ENCODE peak calls at places on chromosomes 11 and 22, in ten cellular contexts. One of them, this sample, is unnamed. For H3K4me1 and H3K36me3, the result is how much of the 10 kb centered on the place peaks cover.

GRCh38 chr11:62147545-62147944 is 23.7 kb downstream of the INCENP start:
- DNase-seq in left ventricle myocardium inferior: no peak
- DNase-seq in neuronal stem cell: no peak
- DNase-seq in trophoblast cell: no peak
- DNase-seq in PC-3: no peak
- DNase-seq in left lung: no peak
- DNase-seq in uterus: no peak
- DNase-seq in DND-41: no peak
- DNase-seq in neural progenitor cell: peak
- DNase-seq in colonic mucosa: no peak
- DNase-seq in this sample: no peak

GRCh38 chr22:37157516-37158289 is 8.0 kb upstream of the IL2RB start:
- DNase-seq in neural progenitor cell: no peak
- DNase-seq in left ventricle myocardium inferior: no peak
- DNase-seq in colonic mucosa: no peak
- DNase-seq in uterus: no peak
- DNase-seq in PC-3: no peak
- DNase-seq in DND-41: no peak
- DNase-seq in left lung: no peak
- DNase-seq in neuronal stem cell: no peak
- DNase-seq in trophoblast cell: peak
- DNase-seq in this sample: no peak

GRCh38 chr11:8107642-8108041 is 26.6 kb downstream of the TUB start:
- DNase-seq in trophoblast cell: no peak
- DNase-seq in DND-41: no peak
- DNase-seq in colonic mucosa: no peak
- DNase-seq in neuronal stem cell: no peak
- DNase-seq in left ventricle myocardium inferior: no peak
- DNase-seq in PC-3: no peak
- DNase-seq in uterus: no peak
- DNase-seq in left lung: no peak
- DNase-seq in neural progenitor cell: no peak
- DNase-seq in this sample: no peak

GRCh38 chr11:128725630-128726461 is 32.0 kb downstream of the FLI1 start:
- DNase-seq in left ventricle myocardium inferior: no peak
- DNase-seq in uterus: no peak
- DNase-seq in left lung: no peak
- DNase-seq in neuronal stem cell: no peak
- DNase-seq in PC-3: no peak
- DNase-seq in trophoblast cell: no peak
- DNase-seq in DND-41: peak
- DNase-seq in neural progenitor cell: no peak
- DNase-seq in colonic mucosa: no peak
- DNase-seq in this sample: no peak

GRCh38 chr11:78256962-78257361 is 68.2 kb downstream of the USP35 start:
- DNase-seq in PC-3: no peak
- DNase-seq in colonic mucosa: peak
- DNase-seq in uterus: peak
- DNase-seq in DND-41: no peak
- DNase-seq in neuronal stem cell: no peak
- DNase-seq in left lung: peak
- DNase-seq in neural progenitor cell: no peak
- DNase-seq in trophoblast cell: no peak
- DNase-seq in left ventricle myocardium inferior: peak
- DNase-seq in this sample: no peak

GRCh38 chr22:46934746-46935491 is 172.5 kb downstream of the TBC1D22A start:
- DNase-seq in colonic mucosa: peak
- DNase-seq in uterus: no peak
- DNase-seq in PC-3: peak
- DNase-seq in neural progenitor cell: no peak
- DNase-seq in left lung: no peak
- DNase-seq in neuronal stem cell: no peak
- DNase-seq in trophoblast cell: peak
- DNase-seq in left ventricle myocardium inferior: no peak
- DNase-seq in DND-41: no peak
- DNase-seq in this sample: no peak

GRCh38 chr11:68724293-68724692 is 27.0 kb downstream of the TESMIN start:
- DNase-seq in uterus: no peak
- DNase-seq in DND-41: no peak
- DNase-seq in neuronal stem cell: no peak
- DNase-seq in neural progenitor cell: no peak
- DNase-seq in left ventricle myocardium inferior: no peak
- DNase-seq in left lung: no peak
- DNase-seq in colonic mucosa: no peak
- DNase-seq in trophoblast cell: no peak
- DNase-seq in PC-3: no peak
- DNase-seq in this sample: no peak

GRCh38 chr11:124763156-124763947 is 1.3 kb upstream of the ESAM start:
- DNase-seq in trophoblast cell: peak
- DNase-seq in neuronal stem cell: peak
- DNase-seq in neural progenitor cell: peak
- DNase-seq in left ventricle myocardium inferior: peak
- DNase-seq in uterus: peak
- DNase-seq in left lung: peak
- DNase-seq in PC-3: peak
- DNase-seq in colonic mucosa: peak
- DNase-seq in DND-41: peak
- DNase-seq in this sample: no peak

GRCh38 chr11:2913776-2914474 is 15.3 kb downstream of the PHLDA2 start:
- DNase-seq in uterus: no peak
- DNase-seq in colonic mucosa: no peak
- DNase-seq in DND-41: no peak
- DNase-seq in left lung: no peak
- DNase-seq in left ventricle myocardium inferior: no peak
- DNase-seq in PC-3: no peak
- DNase-seq in neural progenitor cell: no peak
- DNase-seq in neuronal stem cell: no peak
- DNase-seq in trophoblast cell: no peak
- DNase-seq in this sample: no peak

GRCh38 chr11:111399187-111400031 is 20.3 kb upstream of the POU2AF1 start:
- DNase-seq in neuronal stem cell: no peak
- DNase-seq in colonic mucosa: no peak
- DNase-seq in left ventricle myocardium inferior: no peak
- DNase-seq in neural progenitor cell: no peak
- DNase-seq in PC-3: no peak
- DNase-seq in left lung: no peak
- DNase-seq in uterus: no peak
- DNase-seq in DND-41: no peak
- DNase-seq in trophoblast cell: no peak
- DNase-seq in this sample: no peak

GRCh38 chr11:36596880-36597279 is 1.2 kb downstream of the RAG2 start:
- DNase-seq in left lung: no peak
- DNase-seq in neural progenitor cell: no peak
- DNase-seq in left ventricle myocardium inferior: no peak
- DNase-seq in trophoblast cell: no peak
- DNase-seq in DND-41: no peak
- DNase-seq in PC-3: no peak
- DNase-seq in neuronal stem cell: no peak
- DNase-seq in colonic mucosa: no peak
- DNase-seq in uterus: no peak
- DNase-seq in this sample: no peak

GRCh38 chr11:68525930-68526329 is 65.4 kb downstream of the PPP6R3 start:
- DNase-seq in trophoblast cell: peak
- DNase-seq in left lung: no peak
- DNase-seq in neural progenitor cell: no peak
- DNase-seq in DND-41: no peak
- DNase-seq in left ventricle myocardium inferior: no peak
- DNase-seq in neuronal stem cell: no peak
- DNase-seq in PC-3: peak
- DNase-seq in uterus: no peak
- DNase-seq in colonic mucosa: no peak
- DNase-seq in this sample: no peak

GRCh38 chr11:129814244-129814992 is 1.2 kb upstream of the TMEM45B start:
- DNase-seq in neuronal stem cell: no peak
- DNase-seq in uterus: no peak
- DNase-seq in trophoblast cell: no peak
- DNase-seq in left lung: no peak
- DNase-seq in colonic mucosa: no peak
- DNase-seq in neural progenitor cell: peak
- DNase-seq in left ventricle myocardium inferior: no peak
- DNase-seq in DND-41: peak
- DNase-seq in PC-3: no peak
- DNase-seq in this sample: no peak

GRCh38 chr11:131186629-131187075 is 183.8 kb upstream of the NTM start:
- DNase-seq in colonic mucosa: no peak
- DNase-seq in uterus: no peak
- DNase-seq in left ventricle myocardium inferior: no peak
- DNase-seq in neural progenitor cell: peak
- DNase-seq in left lung: no peak
- DNase-seq in trophoblast cell: no peak
- DNase-seq in DND-41: no peak
- DNase-seq in PC-3: no peak
- DNase-seq in neuronal stem cell: no peak
- DNase-seq in this sample: no peak

GRCh38 chr11:36349345-36350136 is 53.5 kb downstream of the PRR5L start:
- DNase-seq in left lung: no peak
- DNase-seq in DND-41: no peak
- DNase-seq in colonic mucosa: peak
- DNase-seq in PC-3: no peak
- DNase-seq in uterus: no peak
- DNase-seq in neural progenitor cell: peak
- DNase-seq in left ventricle myocardium inferior: no peak
- DNase-seq in trophoblast cell: no peak
- DNase-seq in neuronal stem cell: no peak
- DNase-seq in this sample: no peak

GRCh38 chr11:64713031-64713780 is 9.8 kb downstream of the NRXN2 start:
- DNase-seq in DND-41: no peak
- DNase-seq in colonic mucosa: no peak
- DNase-seq in uterus: peak
- DNase-seq in left ventricle myocardium inferior: peak
- DNase-seq in trophoblast cell: peak
- DNase-seq in neural progenitor cell: peak
- DNase-seq in PC-3: no peak
- DNase-seq in neuronal stem cell: no peak
- DNase-seq in left lung: no peak
- DNase-seq in this sample: no peak

GRCh38 chr11:32421992-32422391 is 13.3 kb downstream of the WT1 start:
- DNase-seq in neuronal stem cell: no peak
- DNase-seq in uterus: no peak
- DNase-seq in left lung: no peak
- DNase-seq in colonic mucosa: no peak
- DNase-seq in PC-3: no peak
- DNase-seq in trophoblast cell: no peak
- DNase-seq in left ventricle myocardium inferior: no peak
- DNase-seq in neural progenitor cell: no peak
- DNase-seq in DND-41: peak
- DNase-seq in this sample: no peak
- H3K4me1 ChIP-seq in neuronal stem cell: under half
- H3K4me1 ChIP-seq in uterus: under half
- H3K4me1 ChIP-seq in left lung: under half
- H3K4me1 ChIP-seq in colonic mucosa: under half
- H3K4me1 ChIP-seq in PC-3: under half
- H3K4me1 ChIP-seq in trophoblast cell: under half
- H3K4me1 ChIP-seq in left ventricle myocardium inferior: under half
- H3K4me1 ChIP-seq in neural progenitor cell: under half
- H3K4me1 ChIP-seq in DND-41: half or more
- H3K4me1 ChIP-seq in this sample: under half

DNA sequence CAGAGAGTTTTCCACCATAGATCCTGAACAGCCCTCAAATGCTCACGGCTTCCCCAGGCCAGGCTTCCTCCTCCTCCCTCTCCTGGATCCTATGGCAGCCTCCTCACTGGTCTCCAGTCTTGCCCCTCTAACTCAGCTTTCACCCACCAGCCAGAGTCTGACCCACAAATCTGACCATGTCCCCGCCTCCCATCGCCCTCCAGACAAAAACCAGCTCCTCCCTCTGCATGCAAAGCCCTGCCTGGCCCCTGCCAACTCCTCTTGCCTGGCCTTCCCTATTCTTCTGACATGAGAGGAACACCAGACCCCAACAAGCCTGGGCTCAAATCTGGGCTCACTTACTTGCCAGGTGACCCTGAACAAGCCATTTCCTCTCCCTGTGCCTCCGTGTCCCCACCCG is 32.4 kb upstream of the PDE2A start:
- DNase-seq in left ventricle myocardium inferior: no peak
- DNase-seq in neuronal stem cell: no peak
- DNase-seq in left lung: no peak
- DNase-seq in uterus: no peak
- DNase-seq in neural progenitor cell: no peak
- DNase-seq in DND-41: no peak
- DNase-seq in PC-3: no peak
- DNase-seq in trophoblast cell: no peak
- DNase-seq in colonic mucosa: no peak
- DNase-seq in this sample: no peak
- H3K36me3 ChIP-seq in left ventricle myocardium inferior: half or more
- H3K36me3 ChIP-seq in neuronal stem cell: under half
- H3K36me3 ChIP-seq in left lung: half or more
- H3K36me3 ChIP-seq in uterus: under half
- H3K36me3 ChIP-seq in neural progenitor cell: under half
- H3K36me3 ChIP-seq in DND-41: half or more
- H3K36me3 ChIP-seq in PC-3: under half
- H3K36me3 ChIP-seq in trophoblast cell: under half
- H3K36me3 ChIP-seq in colonic mucosa: under half
- H3K36me3 ChIP-seq in this sample: under half

GRCh38 chr11:12723410-12724297 is 49.4 kb downstream of the TEAD1 start:
- DNase-seq in left ventricle myocardium inferior: no peak
- DNase-seq in PC-3: peak
- DNase-seq in neuronal stem cell: no peak
- DNase-seq in trophoblast cell: peak
- DNase-seq in uterus: no peak
- DNase-seq in neural progenitor cell: no peak
- DNase-seq in colonic mucosa: peak
- DNase-seq in left lung: no peak
- DNase-seq in DND-41: no peak
- DNase-seq in this sample: no peak
- H3K4me3 ChIP-seq in left ventricle myocardium inferior: no peak
- H3K4me3 ChIP-seq in PC-3: peak
- H3K4me3 ChIP-seq in neuronal stem cell: no peak
- H3K4me3 ChIP-seq in trophoblast cell: no peak
- H3K4me3 ChIP-seq in uterus: no peak
- H3K4me3 ChIP-seq in neural progenitor cell: peak
- H3K4me3 ChIP-seq in colonic mucosa: no peak
- H3K4me3 ChIP-seq in left lung: no peak
- H3K4me3 ChIP-seq in DND-41: no peak
- H3K4me3 ChIP-seq in this sample: no peak

GRCh38 chr11:27041141-27041869 is 690 bp downstream of the BBOX1 start:
- DNase-seq in left lung: no peak
- DNase-seq in uterus: no peak
- DNase-seq in DND-41: no peak
- DNase-seq in neuronal stem cell: peak
- DNase-seq in left ventricle myocardium inferior: no peak
- DNase-seq in colonic mucosa: no peak
- DNase-seq in neural progenitor cell: peak
- DNase-seq in trophoblast cell: no peak
- DNase-seq in PC-3: no peak
- DNase-seq in this sample: no peak

GRCh38 chr11:27040302-27041115 is at the start of gene BBOX1:
- DNase-seq in PC-3: no peak
- DNase-seq in DND-41: no peak
- DNase-seq in trophoblast cell: no peak
- DNase-seq in left ventricle myocardium inferior: no peak
- DNase-seq in neural progenitor cell: no peak
- DNase-seq in left lung: no peak
- DNase-seq in uterus: peak
- DNase-seq in neuronal stem cell: no peak
- DNase-seq in colonic mucosa: no peak
- DNase-seq in this sample: no peak

DNA sequence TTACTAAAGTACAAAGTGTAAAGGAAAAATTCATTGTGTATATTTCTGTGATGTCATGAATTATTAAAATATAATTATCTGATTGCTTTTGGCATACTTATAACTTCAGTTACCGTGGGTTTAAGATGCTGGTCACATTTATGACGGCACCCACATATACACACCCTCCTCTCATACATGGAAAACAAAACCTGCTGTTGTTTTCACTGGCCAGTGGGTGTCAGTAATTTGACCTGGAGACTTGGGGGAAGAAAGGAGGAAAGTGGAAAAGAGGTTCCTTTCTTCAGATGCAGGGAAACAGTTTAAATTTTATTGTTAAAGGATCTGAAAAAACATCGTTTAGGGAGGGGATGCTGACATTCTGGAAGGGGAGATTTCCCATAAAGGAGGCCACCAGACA is 742 bp upstream of the BBOX1 start:
- DNase-seq in trophoblast cell: no peak
- DNase-seq in colonic mucosa: no peak
- DNase-seq in neuronal stem cell: no peak
- DNase-seq in uterus: no peak
- DNase-seq in PC-3: no peak
- DNase-seq in DND-41: no peak
- DNase-seq in left ventricle myocardium inferior: no peak
- DNase-seq in neural progenitor cell: no peak
- DNase-seq in left lung: no peak
- DNase-seq in this sample: no peak
- H3K4me1 ChIP-seq in trophoblast cell: under half
- H3K4me1 ChIP-seq in colonic mucosa: under half
- H3K4me1 ChIP-seq in neuronal stem cell: under half
- H3K4me1 ChIP-seq in uterus: under half
- H3K4me1 ChIP-seq in PC-3: under half
- H3K4me1 ChIP-seq in DND-41: under half
- H3K4me1 ChIP-seq in left ventricle myocardium inferior: under half
- H3K4me1 ChIP-seq in neural progenitor cell: under half
- H3K4me1 ChIP-seq in left lung: under half
- H3K4me1 ChIP-seq in this sample: under half

This sample was measured in iPS DF 6.9.